ENCODE peak calls at places on chromosomes 4 and X, in five cellular contexts. J is H54, E is SW480, Q is right cardiac atrium, L is nucleus accumbens. W is an unnamed sample.
A peak's percentile ranks its signal among the peaks of the same experiment; 100 is the strongest.

GRCh38 chr4:153792007-153792892 is 3.4 kb upstream of the SFRP2 start:
- DNase-seq in J (no peak), E (no peak), Q (peak; percentile 81), L (no peak), W (no peak)

GRCh38 chr4:165879581-165879980 is 6.5 kb downstream of the TLL1 start:
- DNase-seq in J (no peak), E (no peak), Q (no peak), L (no peak), W (no peak)

GRCh38 chrX:19127649-19128168 is 5.4 kb upstream of the ADGRG2 start:
- DNase-seq in J (no peak), E (no peak), Q (peak; percentile 72), L (no peak), W (no peak)

GRCh38 chr4:92060333-92060732 is 243.4 kb upstream of the GRID2 start:
- DNase-seq in J (no peak), E (no peak), Q (no peak), L (no peak), W (no peak)

GRCh38 chr4:48970471-48970921 is 15.6 kb upstream of the CWH43 start:
- DNase-seq in J (no peak), E (peak; percentile 9), Q (no peak), L (peak; percentile 31), W (no peak)

GRCh38 chr4:79024371-79024770 is 85.1 kb upstream of the PAQR3 start:
- DNase-seq in J (no peak), E (no peak), Q (no peak), L (no peak), W (no peak)

GRCh38 chrX:108001218-108001814 is 19.1 kb upstream of the TEX13B start:
- DNase-seq in J (peak; percentile 11), E (peak; percentile 71), Q (no peak), L (no peak), W (peak; percentile 4)

GRCh38 chr4:124183926-124184325 is 528.6 kb downstream of the ANKRD50 start:
- DNase-seq in J (no peak), E (no peak), Q (no peak), L (no peak), W (no peak)

GRCh38 chr4:20159516-20159915 is 92.2 kb upstream of the SLIT2 start:
- DNase-seq in J (no peak), E (no peak), Q (no peak), L (no peak), W (no peak)

GRCh38 chrX:24026403-24026801 is 584 bp downstream of the KLHL15 start:
- DNase-seq in J (no peak), E (peak; percentile 21), Q (no peak), L (no peak), W (no peak)